ENCODE peak calls at places on chromosomes 2 and 18, in eight cellular contexts. One of them, this sample, is unnamed. For H3K4me1, the result is how much of the 10 kb centered on the place peaks cover.

GRCh38 chr18:62028715-62029114 is 135.9 kb upstream of the RNF152 start:
- DNase-seq in Peyer's patch: no peak
- DNase-seq in heart left ventricle: no peak
- DNase-seq in K562: no peak
- DNase-seq in prostate gland: no peak
- DNase-seq in body of pancreas: no peak
- DNase-seq in ovary: no peak
- DNase-seq in breast epithelium: no peak
- DNase-seq in this sample: no peak

GRCh38 chr2:47070155-47070919 is 84.8 kb downstream of the STPG4 start:
- DNase-seq in Peyer's patch: no peak
- DNase-seq in heart left ventricle: no peak
- DNase-seq in K562: no peak
- DNase-seq in prostate gland: no peak
- DNase-seq in body of pancreas: no peak
- DNase-seq in ovary: peak
- DNase-seq in breast epithelium: no peak
- DNase-seq in this sample: no peak

GRCh38 chr18:38695559-38696270 is 1130.1 kb upstream of the CELF4 start:
- DNase-seq in Peyer's patch: no peak
- DNase-seq in heart left ventricle: no peak
- DNase-seq in K562: no peak
- DNase-seq in prostate gland: no peak
- DNase-seq in body of pancreas: no peak
- DNase-seq in ovary: no peak
- DNase-seq in breast epithelium: no peak
- DNase-seq in this sample: no peak

GRCh38 chr18:3498705-3499451 is 48.9 kb downstream of the TGIF1 start:
- DNase-seq in Peyer's patch: peak
- DNase-seq in heart left ventricle: peak
- DNase-seq in K562: no peak
- DNase-seq in prostate gland: peak
- DNase-seq in body of pancreas: peak
- DNase-seq in ovary: peak
- DNase-seq in breast epithelium: peak
- DNase-seq in this sample: peak

GRCh38 chr2:157216421-157216965 is 41.0 kb upstream of the GALNT5 start:
- DNase-seq in Peyer's patch: no peak
- DNase-seq in heart left ventricle: no peak
- DNase-seq in K562: no peak
- DNase-seq in prostate gland: no peak
- DNase-seq in body of pancreas: no peak
- DNase-seq in ovary: no peak
- DNase-seq in breast epithelium: no peak
- DNase-seq in this sample: no peak

GRCh38 chr2:154555700-154556099 is 142.8 kb upstream of the KCNJ3 start:
- DNase-seq in Peyer's patch: no peak
- DNase-seq in heart left ventricle: no peak
- DNase-seq in K562: no peak
- DNase-seq in prostate gland: no peak
- DNase-seq in body of pancreas: no peak
- DNase-seq in ovary: no peak
- DNase-seq in breast epithelium: no peak
- DNase-seq in this sample: no peak

GRCh38 chr2:46506131-46506706 is 26.9 kb downstream of the TMEM247 start:
- DNase-seq in Peyer's patch: no peak
- DNase-seq in heart left ventricle: no peak
- DNase-seq in K562: no peak
- DNase-seq in prostate gland: no peak
- DNase-seq in body of pancreas: no peak
- DNase-seq in ovary: no peak
- DNase-seq in breast epithelium: no peak
- DNase-seq in this sample: no peak

GRCh38 chr2:207394203-207394741 is 135.5 kb upstream of the CREB1 start:
- DNase-seq in Peyer's patch: no peak
- DNase-seq in heart left ventricle: no peak
- DNase-seq in K562: no peak
- DNase-seq in prostate gland: no peak
- DNase-seq in body of pancreas: no peak
- DNase-seq in ovary: no peak
- DNase-seq in breast epithelium: no peak
- DNase-seq in this sample: no peak

GRCh38 chr2:126187665-126188064 is 468.3 kb upstream of the GYPC start:
- DNase-seq in Peyer's patch: no peak
- DNase-seq in heart left ventricle: no peak
- DNase-seq in K562: no peak
- DNase-seq in prostate gland: no peak
- DNase-seq in body of pancreas: no peak
- DNase-seq in ovary: no peak
- DNase-seq in breast epithelium: no peak
- DNase-seq in this sample: no peak

GRCh38 chr2:240411261-240412160 is 24.0 kb upstream of the GPC1 start:
- DNase-seq in Peyer's patch: peak
- DNase-seq in heart left ventricle: no peak
- DNase-seq in K562: no peak
- DNase-seq in prostate gland: no peak
- DNase-seq in body of pancreas: peak
- DNase-seq in ovary: peak
- DNase-seq in breast epithelium: peak
- DNase-seq in this sample: peak

GRCh38 chr2:233117351-233117750 is 57.2 kb downstream of the INPP5D start:
- DNase-seq in Peyer's patch: no peak
- DNase-seq in heart left ventricle: no peak
- DNase-seq in K562: no peak
- DNase-seq in prostate gland: no peak
- DNase-seq in body of pancreas: no peak
- DNase-seq in ovary: no peak
- DNase-seq in breast epithelium: no peak
- DNase-seq in this sample: no peak

GRCh38 chr2:209145941-209146681 is 277.7 kb upstream of the MAP2 start:
- DNase-seq in Peyer's patch: no peak
- DNase-seq in heart left ventricle: no peak
- DNase-seq in K562: no peak
- DNase-seq in prostate gland: no peak
- DNase-seq in body of pancreas: no peak
- DNase-seq in ovary: no peak
- DNase-seq in breast epithelium: no peak
- DNase-seq in this sample: no peak

GRCh38 chr2:17232751-17233150 is 285.5 kb downstream of the RAD51AP2 start:
- DNase-seq in Peyer's patch: no peak
- DNase-seq in heart left ventricle: no peak
- DNase-seq in K562: no peak
- DNase-seq in prostate gland: no peak
- DNase-seq in body of pancreas: no peak
- DNase-seq in ovary: no peak
- DNase-seq in breast epithelium: no peak
- DNase-seq in this sample: no peak

GRCh38 chr2:227147023-227147422 is 17.0 kb downstream of the COL4A4 start:
- DNase-seq in Peyer's patch: no peak
- DNase-seq in heart left ventricle: no peak
- DNase-seq in K562: no peak
- DNase-seq in prostate gland: no peak
- DNase-seq in body of pancreas: no peak
- DNase-seq in ovary: no peak
- DNase-seq in breast epithelium: no peak
- DNase-seq in this sample: no peak

GRCh38 chr2:39625193-39625926 is 40.4 kb upstream of the TMEM178A start:
- DNase-seq in Peyer's patch: no peak
- DNase-seq in heart left ventricle: no peak
- DNase-seq in K562: no peak
- DNase-seq in prostate gland: no peak
- DNase-seq in body of pancreas: no peak
- DNase-seq in ovary: no peak
- DNase-seq in breast epithelium: no peak
- DNase-seq in this sample: no peak

GRCh38 chr2:43127941-43128561 is 98.4 kb downstream of the ZFP36L2 start:
- DNase-seq in Peyer's patch: peak
- DNase-seq in heart left ventricle: no peak
- DNase-seq in K562: no peak
- DNase-seq in prostate gland: no peak
- DNase-seq in body of pancreas: no peak
- DNase-seq in ovary: peak
- DNase-seq in breast epithelium: no peak
- DNase-seq in this sample: no peak

GRCh38 chr18:55861266-55861665 is 273.3 kb upstream of the TCF4 start:
- DNase-seq in Peyer's patch: no peak
- DNase-seq in heart left ventricle: no peak
- DNase-seq in K562: no peak
- DNase-seq in prostate gland: no peak
- DNase-seq in body of pancreas: no peak
- DNase-seq in ovary: no peak
- DNase-seq in breast epithelium: no peak
- DNase-seq in this sample: no peak

GRCh38 chr2:127888772-127889171 is 3.0 kb upstream of the AMMECR1L start:
- DNase-seq in Peyer's patch: no peak
- DNase-seq in heart left ventricle: no peak
- DNase-seq in K562: no peak
- DNase-seq in prostate gland: no peak
- DNase-seq in body of pancreas: no peak
- DNase-seq in ovary: no peak
- DNase-seq in breast epithelium: no peak
- DNase-seq in this sample: no peak

GRCh38 chr2:102753563-102754159 is 8.2 kb upstream of the TMEM182 start:
- DNase-seq in Peyer's patch: peak
- DNase-seq in heart left ventricle: no peak
- DNase-seq in K562: peak
- DNase-seq in prostate gland: peak
- DNase-seq in body of pancreas: peak
- DNase-seq in ovary: no peak
- DNase-seq in breast epithelium: no peak
- DNase-seq in this sample: no peak

GRCh38 chr2:241884951-241885700 is 15.6 kb downstream of the RTP5 start:
- DNase-seq in Peyer's patch: no peak
- DNase-seq in heart left ventricle: no peak
- DNase-seq in K562: no peak
- DNase-seq in prostate gland: no peak
- DNase-seq in body of pancreas: no peak
- DNase-seq in ovary: no peak
- DNase-seq in breast epithelium: no peak
- DNase-seq in this sample: no peak
- H3K4me1 ChIP-seq in Peyer's patch: under half
- H3K4me1 ChIP-seq in heart left ventricle: under half
- H3K4me1 ChIP-seq in K562: under half
- H3K4me1 ChIP-seq in prostate gland: under half
- H3K4me1 ChIP-seq in body of pancreas: half or more
- H3K4me1 ChIP-seq in ovary: under half
- H3K4me1 ChIP-seq in breast epithelium: under half
- H3K4me1 ChIP-seq in this sample: under half

GRCh38 chr18:31206787-31207381 is 44.2 kb upstream of the DSC1 start:
- DNase-seq in Peyer's patch: peak
- DNase-seq in heart left ventricle: peak
- DNase-seq in K562: peak
- DNase-seq in prostate gland: peak
- DNase-seq in body of pancreas: peak
- DNase-seq in ovary: no peak
- DNase-seq in breast epithelium: peak
- DNase-seq in this sample: peak
- TF ChIP-seq CTCF in Peyer's patch: peak
- TF ChIP-seq CTCF in heart left ventricle: peak
- TF ChIP-seq CTCF in K562: peak
- TF ChIP-seq CTCF in prostate gland: peak
- TF ChIP-seq CTCF in body of pancreas: peak
- TF ChIP-seq CTCF in ovary: no peak
- TF ChIP-seq CTCF in breast epithelium: peak
- TF ChIP-seq CTCF in this sample: peak

GRCh38 chr2:229921101-229921891 is 513 bp downstream of the TRIP12 start:
- DNase-seq in Peyer's patch: peak
- DNase-seq in heart left ventricle: peak
- DNase-seq in K562: no peak
- DNase-seq in prostate gland: peak
- DNase-seq in body of pancreas: peak
- DNase-seq in ovary: peak
- DNase-seq in breast epithelium: peak
- DNase-seq in this sample: peak

GRCh38 chr2:229917793-229918192 is 4.0 kb downstream of the TRIP12 start:
- DNase-seq in Peyer's patch: no peak
- DNase-seq in heart left ventricle: no peak
- DNase-seq in K562: no peak
- DNase-seq in prostate gland: no peak
- DNase-seq in body of pancreas: no peak
- DNase-seq in ovary: no peak
- DNase-seq in breast epithelium: no peak
- DNase-seq in this sample: no peak

GRCh38 chr2:229922449-229923386 is at the start of gene FBXO36:
- DNase-seq in Peyer's patch: peak
- DNase-seq in heart left ventricle: peak
- DNase-seq in K562: peak
- DNase-seq in prostate gland: peak
- DNase-seq in body of pancreas: peak
- DNase-seq in ovary: no peak
- DNase-seq in breast epithelium: peak
- DNase-seq in this sample: peak

GRCh38 chr2:229920011-229920781 is 1.6 kb downstream of the TRIP12 start:
- DNase-seq in Peyer's patch: peak
- DNase-seq in heart left ventricle: no peak
- DNase-seq in K562: peak
- DNase-seq in prostate gland: peak
- DNase-seq in body of pancreas: no peak
- DNase-seq in ovary: peak
- DNase-seq in breast epithelium: no peak
- DNase-seq in this sample: no peak

GRCh38 chr2:229921892-229922448 is at the start of gene TRIP12:
- DNase-seq in Peyer's patch: peak
- DNase-seq in heart left ventricle: peak
- DNase-seq in K562: peak
- DNase-seq in prostate gland: peak
- DNase-seq in body of pancreas: peak
- DNase-seq in ovary: peak
- DNase-seq in breast epithelium: peak
- DNase-seq in this sample: peak
- TF ChIP-seq POLR2A in Peyer's patch: peak
- TF ChIP-seq POLR2A in heart left ventricle: no peak
- TF ChIP-seq POLR2A in K562: no peak
- TF ChIP-seq POLR2A in prostate gland: peak
- TF ChIP-seq POLR2A in body of pancreas: no peak
- TF ChIP-seq POLR2A in ovary: peak
- TF ChIP-seq POLR2A in breast epithelium: no peak
- TF ChIP-seq POLR2A in this sample: no peak

GRCh38 chr2:73985318-73986084 is 791 bp downstream of the TET3 start:
- DNase-seq in Peyer's patch: peak
- DNase-seq in heart left ventricle: no peak
- DNase-seq in K562: peak
- DNase-seq in prostate gland: peak
- DNase-seq in body of pancreas: no peak
- DNase-seq in ovary: peak
- DNase-seq in breast epithelium: no peak
- DNase-seq in this sample: no peak

GRCh38 chr2:73986085-73986680 is 1.5 kb downstream of the TET3 start:
- DNase-seq in Peyer's patch: peak
- DNase-seq in heart left ventricle: no peak
- DNase-seq in K562: no peak
- DNase-seq in prostate gland: no peak
- DNase-seq in body of pancreas: no peak
- DNase-seq in ovary: no peak
- DNase-seq in breast epithelium: no peak
- DNase-seq in this sample: no peak

GRCh38 chr2:73984922-73985317 is 210 bp downstream of the TET3 start:
- DNase-seq in Peyer's patch: peak
- DNase-seq in heart left ventricle: peak
- DNase-seq in K562: no peak
- DNase-seq in prostate gland: peak
- DNase-seq in body of pancreas: peak
- DNase-seq in ovary: peak
- DNase-seq in breast epithelium: peak
- DNase-seq in this sample: no peak

GRCh38 chr2:73983322-73984202 is 1.1 kb upstream of the TET3 start:
- DNase-seq in Peyer's patch: peak
- DNase-seq in heart left ventricle: no peak
- DNase-seq in K562: no peak
- DNase-seq in prostate gland: peak
- DNase-seq in body of pancreas: peak
- DNase-seq in ovary: peak
- DNase-seq in breast epithelium: peak
- DNase-seq in this sample: peak

GRCh38 chr2:73984203-73984921 is at the start of gene TET3:
- DNase-seq in Peyer's patch: peak
- DNase-seq in heart left ventricle: no peak
- DNase-seq in K562: peak
- DNase-seq in prostate gland: peak
- DNase-seq in body of pancreas: peak
- DNase-seq in ovary: peak
- DNase-seq in breast epithelium: no peak
- DNase-seq in this sample: no peak
- H3K4me1 ChIP-seq in Peyer's patch: under half
- H3K4me1 ChIP-seq in heart left ventricle: under half
- H3K4me1 ChIP-seq in K562: half or more
- H3K4me1 ChIP-seq in prostate gland: under half
- H3K4me1 ChIP-seq in body of pancreas: half or more
- H3K4me1 ChIP-seq in ovary: under half
- H3K4me1 ChIP-seq in breast epithelium: under half
- H3K4me1 ChIP-seq in this sample: half or more

This sample was measured in suprapubic skin.